ENCODE peak calls at places on chromosome 4, in six cellular contexts. One of them, this sample, is unnamed.
A peak's percentile ranks its signal among the peaks of the same experiment; 100 is the strongest.

GRCh38 chr4:169254546-169254983 is 16.2 kb downstream of the SH3RF1 start:
- DNase-seq in activated CD4-positive, alpha-beta memory T cell treated with anti-CD3 and anti-CD28 coated beads for 36 hours: no peak
- DNase-seq in NCI-H460: no peak
- DNase-seq in NCI-H446: peak; percentile 52
- DNase-seq in stimulated activated CD8-positive, alpha-beta memory T cell treated with anti-CD3 and anti-CD28 coated beads, Interleukin-4, amount 100 ng/mL, for 24 hours: no peak
- DNase-seq in IMR-90: peak; percentile 87
- DNase-seq in this sample: no peak

GRCh38 chr4:149823770-149824221 is 8.2 kb upstream of the IQCM start:
- DNase-seq in NCI-H460: peak; percentile 48
- DNase-seq in IMR-90: peak; percentile 74
- DNase-seq in stimulated activated CD8-positive, alpha-beta memory T cell treated with anti-CD3 and anti-CD28 coated beads, Interleukin-4, amount 100 ng/mL, for 24 hours: no peak
- DNase-seq in activated CD4-positive, alpha-beta memory T cell treated with anti-CD3 and anti-CD28 coated beads for 36 hours: no peak
- DNase-seq in NCI-H446: peak; percentile 76
- DNase-seq in this sample: no peak

GRCh38 chr4:70958681-70959080 is 34.8 kb upstream of the DCK start:
- DNase-seq in NCI-H460: no peak
- DNase-seq in NCI-H446: no peak
- DNase-seq in IMR-90: peak; percentile 89
- DNase-seq in stimulated activated CD8-positive, alpha-beta memory T cell treated with anti-CD3 and anti-CD28 coated beads, Interleukin-4, amount 100 ng/mL, for 24 hours: no peak
- DNase-seq in activated CD4-positive, alpha-beta memory T cell treated with anti-CD3 and anti-CD28 coated beads for 36 hours: no peak
- DNase-seq in this sample: no peak

GRCh38 chr4:72112514-72113156 is 80.8 kb downstream of the NPFFR2 start:
- DNase-seq in NCI-H446: no peak
- DNase-seq in IMR-90: peak; percentile 76
- DNase-seq in stimulated activated CD8-positive, alpha-beta memory T cell treated with anti-CD3 and anti-CD28 coated beads, Interleukin-4, amount 100 ng/mL, for 24 hours: no peak
- DNase-seq in NCI-H460: peak; percentile 76
- DNase-seq in activated CD4-positive, alpha-beta memory T cell treated with anti-CD3 and anti-CD28 coated beads for 36 hours: peak; percentile 24
- DNase-seq in this sample: no peak

GRCh38 chr4:55382515-55383003 is 13.2 kb upstream of the TMEM165 start:
- DNase-seq in IMR-90: no peak
- DNase-seq in stimulated activated CD8-positive, alpha-beta memory T cell treated with anti-CD3 and anti-CD28 coated beads, Interleukin-4, amount 100 ng/mL, for 24 hours: no peak
- DNase-seq in NCI-H446: no peak
- DNase-seq in NCI-H460: no peak
- DNase-seq in activated CD4-positive, alpha-beta memory T cell treated with anti-CD3 and anti-CD28 coated beads for 36 hours: no peak
- DNase-seq in this sample: no peak

GRCh38 chr4:26822546-26822945 is 38.1 kb upstream of the STIM2 start:
- DNase-seq in stimulated activated CD8-positive, alpha-beta memory T cell treated with anti-CD3 and anti-CD28 coated beads, Interleukin-4, amount 100 ng/mL, for 24 hours: no peak
- DNase-seq in activated CD4-positive, alpha-beta memory T cell treated with anti-CD3 and anti-CD28 coated beads for 36 hours: peak; percentile 20
- DNase-seq in NCI-H446: no peak
- DNase-seq in IMR-90: no peak
- DNase-seq in NCI-H460: no peak
- DNase-seq in this sample: no peak

GRCh38 chr4:183968931-183969330 is 63.8 kb downstream of the STOX2 start:
- DNase-seq in activated CD4-positive, alpha-beta memory T cell treated with anti-CD3 and anti-CD28 coated beads for 36 hours: no peak
- DNase-seq in stimulated activated CD8-positive, alpha-beta memory T cell treated with anti-CD3 and anti-CD28 coated beads, Interleukin-4, amount 100 ng/mL, for 24 hours: no peak
- DNase-seq in NCI-H446: no peak
- DNase-seq in NCI-H460: no peak
- DNase-seq in IMR-90: no peak
- DNase-seq in this sample: no peak

GRCh38 chr4:186651624-186652023 is 72.0 kb downstream of the FAT1 start:
- DNase-seq in activated CD4-positive, alpha-beta memory T cell treated with anti-CD3 and anti-CD28 coated beads for 36 hours: no peak
- DNase-seq in IMR-90: no peak
- DNase-seq in NCI-H460: no peak
- DNase-seq in NCI-H446: no peak
- DNase-seq in stimulated activated CD8-positive, alpha-beta memory T cell treated with anti-CD3 and anti-CD28 coated beads, Interleukin-4, amount 100 ng/mL, for 24 hours: no peak
- DNase-seq in this sample: peak; percentile 71

GRCh38 chr4:170102426-170102825 is 12.7 kb upstream of the AADAT start:
- DNase-seq in NCI-H460: no peak
- DNase-seq in stimulated activated CD8-positive, alpha-beta memory T cell treated with anti-CD3 and anti-CD28 coated beads, Interleukin-4, amount 100 ng/mL, for 24 hours: no peak
- DNase-seq in NCI-H446: no peak
- DNase-seq in activated CD4-positive, alpha-beta memory T cell treated with anti-CD3 and anti-CD28 coated beads for 36 hours: no peak
- DNase-seq in IMR-90: no peak
- DNase-seq in this sample: no peak

GRCh38 chr4:149765630-149766029 is 50.0 kb downstream of the IQCM start:
- DNase-seq in NCI-H460: no peak
- DNase-seq in activated CD4-positive, alpha-beta memory T cell treated with anti-CD3 and anti-CD28 coated beads for 36 hours: no peak
- DNase-seq in NCI-H446: no peak
- DNase-seq in IMR-90: peak; percentile 83
- DNase-seq in stimulated activated CD8-positive, alpha-beta memory T cell treated with anti-CD3 and anti-CD28 coated beads, Interleukin-4, amount 100 ng/mL, for 24 hours: no peak
- DNase-seq in this sample: no peak

This sample was measured in anterior cingulate cortex.